ENCODE peak calls at places on chromosomes 5 and 9, in eight cellular contexts. One of them, this sample, is unnamed.

GRCh38 chr5:61735999-61736398 is 403.9 kb downstream of the ZSWIM6 start:
- DNase-seq in GM23338: no peak
- DNase-seq in endothelial cell of umbilical vein: no peak
- DNase-seq in HL-60: no peak
- DNase-seq in HCT116: no peak
- DNase-seq in breast epithelium: no peak
- DNase-seq in GM12892: no peak
- DNase-seq in K562: no peak
- DNase-seq in this sample: no peak

GRCh38 chr9:37954581-37954981 is 50.7 kb upstream of the SLC25A51 start:
- DNase-seq in GM23338: no peak
- DNase-seq in breast epithelium: no peak
- DNase-seq in endothelial cell of umbilical vein: no peak
- DNase-seq in HL-60: no peak
- DNase-seq in K562: no peak
- DNase-seq in HCT116: no peak
- DNase-seq in GM12892: peak; percentile 32
- DNase-seq in this sample: no peak

GRCh38 chr5:28648108-28648507 is 1609.7 kb upstream of the CDH9 start:
- DNase-seq in breast epithelium: no peak
- DNase-seq in GM12892: no peak
- DNase-seq in HL-60: no peak
- DNase-seq in endothelial cell of umbilical vein: no peak
- DNase-seq in GM23338: peak; percentile 72
- DNase-seq in K562: no peak
- DNase-seq in HCT116: no peak
- DNase-seq in this sample: peak; percentile 1

GRCh38 chr5:179292681-179293080 is 52.6 kb downstream of the ADAMTS2 start:
- DNase-seq in endothelial cell of umbilical vein: no peak
- DNase-seq in GM23338: no peak
- DNase-seq in K562: no peak
- DNase-seq in GM12892: no peak
- DNase-seq in HCT116: no peak
- DNase-seq in HL-60: no peak
- DNase-seq in breast epithelium: no peak
- DNase-seq in this sample: peak; percentile 13

GRCh38 chr9:112378441-112379176 is 1.3 kb upstream of the HSDL2 start:
- DNase-seq in HL-60: peak; percentile 17
- DNase-seq in GM12892: no peak
- DNase-seq in endothelial cell of umbilical vein: peak; percentile 16
- DNase-seq in breast epithelium: no peak
- DNase-seq in HCT116: no peak
- DNase-seq in K562: no peak
- DNase-seq in GM23338: no peak
- DNase-seq in this sample: no peak

GRCh38 chr5:115109388-115109787 is 60.3 kb downstream of the TRIM36 start:
- DNase-seq in endothelial cell of umbilical vein: no peak
- DNase-seq in HL-60: no peak
- DNase-seq in GM23338: no peak
- DNase-seq in breast epithelium: no peak
- DNase-seq in HCT116: no peak
- DNase-seq in GM12892: no peak
- DNase-seq in K562: no peak
- DNase-seq in this sample: no peak

GRCh38 chr9:69976165-69976564 is 67.5 kb upstream of the MAMDC2 start:
- DNase-seq in breast epithelium: no peak
- DNase-seq in endothelial cell of umbilical vein: peak; percentile 85
- DNase-seq in K562: no peak
- DNase-seq in GM12892: no peak
- DNase-seq in HCT116: peak; percentile 36
- DNase-seq in HL-60: no peak
- DNase-seq in GM23338: no peak
- DNase-seq in this sample: no peak

GRCh38 chr5:35164860-35165542 is 65.3 kb downstream of the PRLR start:
- DNase-seq in K562: no peak
- DNase-seq in GM12892: no peak
- DNase-seq in GM23338: no peak
- DNase-seq in HL-60: no peak
- DNase-seq in endothelial cell of umbilical vein: no peak
- DNase-seq in HCT116: no peak
- DNase-seq in breast epithelium: no peak
- DNase-seq in this sample: no peak

GRCh38 chr5:132066871-132067270 is 6.4 kb downstream of the IL3 start:
- DNase-seq in GM12892: no peak
- DNase-seq in GM23338: no peak
- DNase-seq in HL-60: no peak
- DNase-seq in HCT116: no peak
- DNase-seq in endothelial cell of umbilical vein: no peak
- DNase-seq in breast epithelium: no peak
- DNase-seq in K562: no peak
- DNase-seq in this sample: no peak

GRCh38 chr5:43110606-43111170 is 10.0 kb upstream of the ZNF131 start:
- DNase-seq in GM23338: peak; percentile 73
- DNase-seq in breast epithelium: no peak
- DNase-seq in HL-60: no peak
- DNase-seq in K562: peak; percentile 43
- DNase-seq in endothelial cell of umbilical vein: no peak
- DNase-seq in HCT116: peak; percentile 16
- DNase-seq in GM12892: no peak
- DNase-seq in this sample: peak; percentile 32

GRCh38 chr5:143129910-143130703 is 273.4 kb downstream of the NR3C1 start:
- DNase-seq in endothelial cell of umbilical vein: no peak
- DNase-seq in breast epithelium: no peak
- DNase-seq in HL-60: no peak
- DNase-seq in HCT116: no peak
- DNase-seq in GM12892: no peak
- DNase-seq in K562: no peak
- DNase-seq in GM23338: no peak
- DNase-seq in this sample: no peak

GRCh38 chr5:96942911-96943310 is 7.0 kb downstream of the LNPEP start:
- DNase-seq in GM12892: no peak
- DNase-seq in HCT116: no peak
- DNase-seq in breast epithelium: no peak
- DNase-seq in HL-60: no peak
- DNase-seq in K562: no peak
- DNase-seq in endothelial cell of umbilical vein: no peak
- DNase-seq in GM23338: no peak
- DNase-seq in this sample: no peak

GRCh38 chr5:94240616-94241287 is 377.7 kb downstream of the KIAA0825 start:
- DNase-seq in K562: no peak
- DNase-seq in GM23338: no peak
- DNase-seq in GM12892: no peak
- DNase-seq in HL-60: no peak
- DNase-seq in breast epithelium: no peak
- DNase-seq in HCT116: no peak
- DNase-seq in endothelial cell of umbilical vein: no peak
- DNase-seq in this sample: peak; percentile 23

GRCh38 chr9:137445930-137446431 is 4.8 kb upstream of the ENTPD8 start:
- DNase-seq in GM23338: no peak
- DNase-seq in HCT116: no peak
- DNase-seq in breast epithelium: no peak
- DNase-seq in endothelial cell of umbilical vein: no peak
- DNase-seq in GM12892: no peak
- DNase-seq in K562: no peak
- DNase-seq in HL-60: no peak
- DNase-seq in this sample: no peak

GRCh38 chr5:53463909-53464621 is 16.4 kb upstream of the FST start:
- DNase-seq in HL-60: peak; percentile 57
- DNase-seq in endothelial cell of umbilical vein: no peak
- DNase-seq in HCT116: no peak
- DNase-seq in GM23338: no peak
- DNase-seq in K562: no peak
- DNase-seq in GM12892: no peak
- DNase-seq in breast epithelium: no peak
- DNase-seq in this sample: no peak

GRCh38 chr9:126401581-126401980 is 75.0 kb downstream of the MVB12B start:
- DNase-seq in K562: no peak
- DNase-seq in GM23338: no peak
- DNase-seq in GM12892: no peak
- DNase-seq in HL-60: no peak
- DNase-seq in breast epithelium: no peak
- DNase-seq in endothelial cell of umbilical vein: no peak
- DNase-seq in HCT116: no peak
- DNase-seq in this sample: no peak

GRCh38 chr9:137756045-137756744 is 121.4 kb upstream of the CACNA1B start:
- DNase-seq in GM23338: no peak
- DNase-seq in breast epithelium: no peak
- DNase-seq in GM12892: no peak
- DNase-seq in HL-60: no peak
- DNase-seq in K562: no peak
- DNase-seq in endothelial cell of umbilical vein: no peak
- DNase-seq in HCT116: no peak
- DNase-seq in this sample: no peak

DNA sequence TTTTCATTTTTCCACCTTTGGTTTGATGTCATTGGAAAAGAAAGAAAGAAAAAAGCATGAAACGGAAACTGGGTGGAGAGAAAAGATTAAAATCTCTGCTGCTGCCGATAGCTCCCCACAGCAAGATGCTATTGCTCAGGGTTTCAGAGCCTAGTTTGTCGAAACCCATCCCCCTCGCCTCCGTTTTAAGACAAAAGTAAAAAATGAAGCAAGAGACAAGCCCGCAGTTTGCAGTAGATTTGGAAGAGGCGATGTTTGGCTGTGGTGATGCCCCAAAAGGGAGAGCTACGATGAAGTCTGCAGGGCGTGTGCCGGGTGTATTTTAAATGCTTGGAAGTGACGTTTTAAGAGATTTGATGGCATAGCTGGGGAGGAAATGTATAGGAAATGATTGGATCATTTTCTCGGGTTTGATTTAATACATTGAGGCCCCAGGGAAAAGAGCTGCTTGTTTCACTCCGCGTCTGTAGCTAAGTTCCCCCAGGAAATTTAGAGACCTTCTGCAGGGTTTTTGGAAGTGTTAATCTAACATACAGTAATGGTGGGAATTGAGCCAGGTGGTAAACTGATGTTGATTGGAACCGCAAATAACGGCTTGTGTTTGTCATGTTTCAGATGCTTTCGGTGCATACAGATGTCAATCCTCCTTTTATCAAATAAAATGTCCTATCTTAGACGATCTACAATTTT is 922 bp downstream of the NDFIP1 start:
- DNase-seq in breast epithelium: no peak
- DNase-seq in GM12892: no peak
- DNase-seq in HL-60: peak; percentile 22
- DNase-seq in HCT116: no peak
- DNase-seq in K562: no peak
- DNase-seq in GM23338: peak; percentile 46
- DNase-seq in endothelial cell of umbilical vein: peak; percentile 55
- DNase-seq in this sample: no peak
- TF ChIP-seq POLR2AphosphoS5 in breast epithelium: no peak
- TF ChIP-seq POLR2AphosphoS5 in GM12892: no peak
- TF ChIP-seq POLR2AphosphoS5 in HL-60: no peak
- TF ChIP-seq POLR2AphosphoS5 in HCT116: no peak
- TF ChIP-seq POLR2AphosphoS5 in K562: peak; percentile 13
- TF ChIP-seq POLR2AphosphoS5 in GM23338: no peak
- TF ChIP-seq POLR2AphosphoS5 in endothelial cell of umbilical vein: no peak
- TF ChIP-seq POLR2AphosphoS5 in this sample: peak; percentile 9

DNA sequence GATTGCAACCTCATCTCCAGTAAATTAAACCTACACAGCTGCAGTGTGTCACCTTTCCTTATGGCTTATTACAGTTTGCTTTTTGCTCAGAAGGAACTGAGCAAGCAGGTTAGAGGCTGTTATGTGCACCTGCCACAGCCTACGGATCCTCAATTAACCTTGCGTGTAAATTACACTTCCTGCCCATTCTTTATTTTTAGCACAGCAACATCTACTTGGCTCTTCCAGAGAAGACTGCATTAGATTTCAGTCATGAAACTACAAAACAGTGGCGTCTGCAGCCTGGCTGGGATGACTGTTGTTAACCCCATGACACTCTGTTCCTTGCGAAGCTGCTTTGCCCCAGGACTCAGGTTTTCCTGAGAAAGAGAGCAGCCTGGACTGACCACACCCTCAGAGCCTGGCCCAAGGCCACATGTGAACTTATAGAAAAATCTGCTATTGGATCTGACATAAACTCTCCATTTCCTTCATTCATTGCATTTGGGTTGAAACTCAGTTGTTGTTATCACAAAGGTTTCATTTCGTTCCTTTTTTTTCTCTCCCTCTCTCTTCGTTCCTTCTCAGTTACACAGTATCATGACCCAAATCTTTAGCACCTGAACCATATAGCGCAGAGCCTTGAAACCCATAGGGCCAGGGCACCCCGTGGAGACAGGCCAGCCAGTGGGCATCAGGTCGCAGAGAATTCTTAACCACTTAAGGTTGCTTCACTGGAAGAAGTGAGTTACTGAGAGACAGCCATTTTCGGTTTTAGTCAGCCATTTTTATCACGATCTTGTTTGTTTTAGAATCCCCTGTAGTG is 138.6 kb downstream of the PALM2AKAP2 start:
- DNase-seq in HCT116: no peak
- DNase-seq in GM23338: no peak
- DNase-seq in HL-60: no peak
- DNase-seq in K562: no peak
- DNase-seq in breast epithelium: no peak
- DNase-seq in GM12892: no peak
- DNase-seq in endothelial cell of umbilical vein: peak; percentile 69
- DNase-seq in this sample: no peak
- TF ChIP-seq POLR2AphosphoS5 in HCT116: no peak
- TF ChIP-seq POLR2AphosphoS5 in GM23338: no peak
- TF ChIP-seq POLR2AphosphoS5 in HL-60: no peak
- TF ChIP-seq POLR2AphosphoS5 in K562: no peak
- TF ChIP-seq POLR2AphosphoS5 in breast epithelium: no peak
- TF ChIP-seq POLR2AphosphoS5 in GM12892: no peak
- TF ChIP-seq POLR2AphosphoS5 in endothelial cell of umbilical vein: no peak
- TF ChIP-seq POLR2AphosphoS5 in this sample: no peak

DNA sequence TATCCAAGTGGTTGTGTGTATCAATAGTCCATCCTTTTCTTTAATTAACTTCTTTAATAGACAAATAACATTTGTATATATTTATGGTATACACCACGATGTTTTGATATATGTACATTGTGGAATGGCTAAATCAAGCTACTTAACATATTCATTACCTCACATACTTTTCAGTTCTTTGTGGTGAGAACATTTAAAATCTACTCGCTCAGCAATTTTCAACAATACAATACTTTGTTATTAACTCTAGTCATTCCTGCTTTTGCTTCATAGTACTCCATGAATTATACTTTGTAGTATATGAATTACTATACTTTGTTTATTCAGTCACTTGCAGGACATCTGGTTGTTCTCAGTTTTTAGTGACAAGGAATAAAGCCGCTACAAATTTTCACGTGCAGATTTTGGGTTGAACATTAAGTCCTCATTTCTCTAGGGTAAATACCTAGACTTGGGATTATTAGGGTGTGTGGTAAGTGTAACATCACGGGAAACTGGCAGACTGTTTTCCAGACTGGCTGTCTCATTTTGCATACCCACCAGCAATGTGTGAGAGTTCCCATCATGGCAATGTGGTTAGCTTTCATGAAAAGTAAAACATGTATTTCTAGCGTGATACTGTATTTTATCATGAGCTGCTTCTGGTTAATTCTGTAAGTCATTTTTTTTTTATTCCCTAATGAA is 354.4 kb upstream of the WWC1 start:
- DNase-seq in breast epithelium: no peak
- DNase-seq in K562: no peak
- DNase-seq in GM23338: no peak
- DNase-seq in GM12892: no peak
- DNase-seq in HL-60: no peak
- DNase-seq in HCT116: no peak
- DNase-seq in endothelial cell of umbilical vein: no peak
- DNase-seq in this sample: no peak
- TF ChIP-seq POLR2AphosphoS5 in breast epithelium: no peak
- TF ChIP-seq POLR2AphosphoS5 in K562: no peak
- TF ChIP-seq POLR2AphosphoS5 in GM23338: no peak
- TF ChIP-seq POLR2AphosphoS5 in GM12892: no peak
- TF ChIP-seq POLR2AphosphoS5 in HL-60: no peak
- TF ChIP-seq POLR2AphosphoS5 in HCT116: no peak
- TF ChIP-seq POLR2AphosphoS5 in endothelial cell of umbilical vein: no peak
- TF ChIP-seq POLR2AphosphoS5 in this sample: no peak

GRCh38 chr5:77761606-77762005 is 14.5 kb downstream of the TBCA start:
- DNase-seq in GM12892: no peak
- DNase-seq in breast epithelium: no peak
- DNase-seq in K562: no peak
- DNase-seq in endothelial cell of umbilical vein: no peak
- DNase-seq in GM23338: no peak
- DNase-seq in HCT116: no peak
- DNase-seq in HL-60: no peak
- DNase-seq in this sample: no peak
- TF ChIP-seq POLR2AphosphoS5 in GM12892: no peak
- TF ChIP-seq POLR2AphosphoS5 in breast epithelium: no peak
- TF ChIP-seq POLR2AphosphoS5 in K562: no peak
- TF ChIP-seq POLR2AphosphoS5 in endothelial cell of umbilical vein: no peak
- TF ChIP-seq POLR2AphosphoS5 in GM23338: no peak
- TF ChIP-seq POLR2AphosphoS5 in HCT116: no peak
- TF ChIP-seq POLR2AphosphoS5 in HL-60: no peak
- TF ChIP-seq POLR2AphosphoS5 in this sample: no peak